ENCODE peak calls at places on chromosomes 16 and 17, in nine cellular contexts. C is IMR-90, L is endodermal cell, E is stomach, K is Panc1, Q is testis, W is heart right ventricle, A is pancreas, D is A549. P is an unnamed sample.

GRCh38 chr16:79883494-79883893 is 283.0 kb upstream of the MAF start:
- DNase-seq in C (no peak), L (no peak), E (no peak), K (no peak), Q (no peak), W (no peak), A (no peak), D (no peak), P (no peak)

GRCh38 chr17:67606896-67607604 is 110.7 kb upstream of the NOL11 start:
- DNase-seq in C (no peak), L (no peak), E (peak), K (no peak), Q (peak), W (no peak), A (peak), D (no peak), P (no peak)

GRCh38 chr16:2035431-2036199 is 8.9 kb downstream of the NHERF2 start:
- DNase-seq in C (peak), L (peak), E (peak), K (no peak), Q (peak), W (peak), A (peak), D (peak), P (no peak)

GRCh38 chr17:17702821-17703607 is 21.8 kb downstream of the RAI1 start:
- DNase-seq in C (no peak), L (peak), E (no peak), K (no peak), Q (peak), W (peak), A (no peak), D (peak), P (no peak)

GRCh38 chr17:50872710-50873424 is 6.7 kb upstream of the TOB1 start:
- DNase-seq in C (peak), L (peak), E (peak), K (no peak), Q (no peak), W (no peak), A (peak), D (no peak), P (no peak)

GRCh38 chr17:21058098-21058893 is 15.5 kb upstream of the USP22 start:
- DNase-seq in C (peak), L (peak), E (no peak), K (no peak), Q (no peak), W (no peak), A (no peak), D (peak), P (no peak)

GRCh38 chr17:40541060-40541872 is 24.0 kb downstream of the CCR7 start:
- DNase-seq in C (no peak), L (no peak), E (no peak), K (no peak), Q (no peak), W (no peak), A (no peak), D (no peak), P (no peak)

GRCh38 chr16:15576960-15577958 is 65.7 kb downstream of the MARF1 start:
- DNase-seq in C (no peak), L (no peak), E (peak), K (no peak), Q (peak), W (no peak), A (no peak), D (no peak), P (no peak)

GRCh38 chr16:66289986-66290385 is 76.5 kb upstream of the CDH5 start:
- DNase-seq in C (no peak), L (peak), E (no peak), K (no peak), Q (no peak), W (no peak), A (no peak), D (no peak), P (no peak)

GRCh38 chr16:55623640-55624039 is 32.1 kb upstream of the SLC6A2 start:
- DNase-seq in C (no peak), L (no peak), E (no peak), K (peak), Q (no peak), W (no peak), A (no peak), D (no peak), P (no peak)

GRCh38 chr16:17718495-17718894 is 247.7 kb upstream of the XYLT1 start:
- DNase-seq in C (no peak), L (no peak), E (no peak), K (no peak), Q (no peak), W (no peak), A (no peak), D (no peak), P (no peak)

GRCh38 chr16:19831678-19832077 is 53.0 kb downstream of the GPRC5B start:
- DNase-seq in C (peak), L (no peak), E (no peak), K (peak), Q (peak), W (no peak), A (no peak), D (peak), P (no peak)

GRCh38 chr17:7774037-7774659 is 56.6 kb downstream of the DNAH2 start:
- DNase-seq in C (peak), L (no peak), E (peak), K (no peak), Q (no peak), W (no peak), A (no peak), D (peak), P (no peak)

GRCh38 chr16:2064368-2064945 is 16.7 kb downstream of the TSC2 start:
- DNase-seq in C (no peak), L (no peak), E (no peak), K (no peak), Q (no peak), W (no peak), A (no peak), D (no peak), P (no peak)

GRCh38 chr16:50671644-50672260 is 9.4 kb downstream of the SNX20 start:
- DNase-seq in C (peak), L (peak), E (no peak), K (no peak), Q (peak), W (no peak), A (no peak), D (peak), P (no peak)

GRCh38 chr16:71794018-71794417 is 14.6 kb downstream of the AP1G1 start:
- DNase-seq in C (no peak), L (no peak), E (no peak), K (no peak), Q (no peak), W (no peak), A (no peak), D (no peak), P (no peak)

GRCh38 chr16:585351-585750 is 4.5 kb upstream of the RAB40C start:
- DNase-seq in C (no peak), L (peak), E (peak), K (no peak), Q (no peak), W (peak), A (peak), D (peak), P (no peak)

GRCh38 chr16:692356-693108 is 2.3 kb upstream of the WDR24 start:
- DNase-seq in C (no peak), L (no peak), E (no peak), K (no peak), Q (no peak), W (no peak), A (no peak), D (no peak), P (no peak)

DNA sequence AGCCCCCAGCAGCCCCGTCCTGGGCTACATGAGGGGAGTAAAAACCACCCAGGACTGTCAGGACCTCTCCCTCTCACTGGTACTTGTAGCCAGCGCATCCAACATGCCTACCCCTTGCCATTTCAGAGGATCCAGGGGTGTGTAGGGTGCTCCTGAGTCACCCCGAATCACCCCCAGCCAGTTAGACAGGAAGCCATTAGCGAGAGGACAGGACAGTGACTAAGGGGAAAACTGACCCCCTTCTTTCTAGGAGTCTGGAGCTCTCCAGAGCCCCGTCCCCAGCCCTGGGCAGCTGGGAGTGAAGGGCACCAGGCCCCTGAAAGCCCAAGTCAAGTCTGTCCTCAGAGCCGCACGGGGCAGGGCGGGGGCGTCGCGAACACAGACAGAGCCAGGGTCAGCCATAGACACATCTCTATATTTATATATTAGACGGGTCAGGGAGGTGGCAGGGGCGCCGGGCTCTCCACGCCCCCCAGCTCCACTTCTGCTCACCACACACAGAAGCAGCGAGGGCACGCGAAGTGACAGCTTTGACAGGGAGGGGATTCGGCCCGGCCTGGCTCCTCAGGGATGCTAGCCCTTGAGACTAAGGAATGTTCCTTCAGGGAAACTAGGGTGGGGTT is 485 bp upstream of the GDPD3 start:
- DNase-seq in C (peak), L (no peak), E (no peak), K (no peak), Q (no peak), W (no peak), A (no peak), D (no peak), P (no peak)
- H3K27ac ChIP-seq in C (no peak), L (no peak), E (peak), K (no peak), Q (no peak), W (no peak), A (no peak), D (peak), P (no peak)

DNA sequence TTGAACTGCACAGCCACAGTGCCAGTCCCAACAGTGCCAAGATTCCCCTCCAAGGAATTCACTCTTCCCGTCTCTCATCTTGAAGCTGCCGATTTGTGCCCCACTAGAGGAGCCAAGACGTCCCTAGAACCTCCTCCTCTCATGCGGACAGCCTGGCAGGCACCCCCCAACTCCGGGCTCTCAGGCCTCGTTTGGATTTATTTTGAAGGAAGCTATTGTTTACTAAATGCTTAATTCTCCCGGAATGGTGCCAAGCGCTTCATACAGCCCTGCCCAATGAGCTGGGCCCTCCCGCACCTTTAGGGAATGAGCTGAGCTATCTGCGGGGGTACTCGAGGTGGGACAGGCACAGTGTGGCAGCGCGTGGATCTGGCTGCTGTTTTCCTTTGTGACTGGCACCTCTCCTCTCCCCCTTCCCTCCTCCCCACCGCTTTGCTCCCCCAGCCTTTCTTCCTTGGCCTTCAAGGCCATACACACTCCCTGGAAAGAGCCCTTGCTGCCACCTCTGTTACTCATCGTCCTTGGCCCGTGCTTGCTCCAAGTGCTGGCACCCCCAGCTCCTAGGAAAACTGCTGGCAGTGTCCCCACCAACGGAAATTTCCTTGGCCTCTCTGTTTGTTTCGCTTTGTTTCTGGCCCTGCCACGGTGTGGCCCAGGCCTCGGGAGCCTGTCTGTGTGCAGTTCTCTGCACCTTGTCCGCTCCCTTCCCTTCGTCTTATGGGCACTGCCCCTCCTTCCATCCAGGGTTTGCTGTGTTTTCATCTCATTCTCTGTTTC is 49.9 kb upstream of the CDR2 start:
- DNase-seq in C (no peak), L (peak), E (no peak), K (no peak), Q (peak), W (peak), A (peak), D (no peak), P (no peak)
- H3K4me3 ChIP-seq in C (no peak), L (no peak), E (no peak), K (no peak), Q (no peak), W (no peak), A (no peak), D (no peak), P (no peak)

GRCh38 chr17:38578641-38579480 is 26.9 kb downstream of the SRCIN1 start:
- DNase-seq in C (no peak), L (no peak), E (no peak), K (no peak), Q (no peak), W (no peak), A (no peak), D (no peak), P (no peak)
- H3K27ac ChIP-seq in C (no peak), L (no peak), E (no peak), K (no peak), Q (no peak), W (no peak), A (no peak), D (no peak), P (no peak)

DNA sequence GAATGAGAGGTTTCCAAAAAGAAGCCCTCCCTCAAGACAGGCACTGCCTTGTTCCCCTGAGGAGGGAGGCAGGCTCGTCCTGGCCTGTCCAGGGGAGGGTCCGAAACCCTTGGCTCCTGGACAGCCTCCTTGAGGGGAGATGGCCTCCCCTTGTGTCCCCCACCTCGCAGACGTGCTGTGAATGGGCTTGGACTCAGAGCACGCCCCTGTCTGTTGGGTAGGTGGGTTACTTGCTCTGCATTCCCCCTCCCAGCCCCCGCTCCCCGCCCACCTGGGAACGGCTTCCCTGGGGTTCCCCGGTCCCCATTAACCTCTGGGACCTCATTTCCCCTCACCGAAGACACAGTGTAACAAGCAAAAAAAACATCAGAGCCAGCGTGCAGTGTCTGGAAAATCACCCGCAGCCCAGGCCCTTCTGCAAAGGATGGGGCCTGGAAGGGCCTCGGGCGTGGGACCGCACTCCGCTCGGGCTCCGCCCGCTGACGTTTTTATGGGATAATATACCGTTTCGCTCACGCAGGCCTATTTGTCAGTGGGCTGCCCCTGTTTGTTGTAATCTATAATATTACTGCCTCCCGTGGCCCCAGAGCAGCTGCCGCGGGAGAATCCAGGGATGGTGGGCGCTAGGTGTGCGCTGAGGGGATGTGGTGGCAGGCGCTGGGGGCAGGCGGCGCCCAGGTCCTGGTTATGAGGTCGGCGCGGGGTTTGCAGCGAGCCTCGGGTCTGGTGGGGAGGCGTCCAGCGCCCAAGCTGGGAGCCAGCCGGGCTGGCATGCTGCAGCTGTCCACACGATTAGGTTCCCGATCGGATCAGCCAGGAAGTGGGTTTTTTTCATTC is 11.1 kb downstream of the BAHCC1 start:
- DNase-seq in C (no peak), L (no peak), E (no peak), K (no peak), Q (no peak), W (no peak), A (no peak), D (no peak), P (no peak)
- H3K4me3 ChIP-seq in C (no peak), L (no peak), E (no peak), K (peak), Q (no peak), W (no peak), A (no peak), D (no peak), P (no peak)

DNA sequence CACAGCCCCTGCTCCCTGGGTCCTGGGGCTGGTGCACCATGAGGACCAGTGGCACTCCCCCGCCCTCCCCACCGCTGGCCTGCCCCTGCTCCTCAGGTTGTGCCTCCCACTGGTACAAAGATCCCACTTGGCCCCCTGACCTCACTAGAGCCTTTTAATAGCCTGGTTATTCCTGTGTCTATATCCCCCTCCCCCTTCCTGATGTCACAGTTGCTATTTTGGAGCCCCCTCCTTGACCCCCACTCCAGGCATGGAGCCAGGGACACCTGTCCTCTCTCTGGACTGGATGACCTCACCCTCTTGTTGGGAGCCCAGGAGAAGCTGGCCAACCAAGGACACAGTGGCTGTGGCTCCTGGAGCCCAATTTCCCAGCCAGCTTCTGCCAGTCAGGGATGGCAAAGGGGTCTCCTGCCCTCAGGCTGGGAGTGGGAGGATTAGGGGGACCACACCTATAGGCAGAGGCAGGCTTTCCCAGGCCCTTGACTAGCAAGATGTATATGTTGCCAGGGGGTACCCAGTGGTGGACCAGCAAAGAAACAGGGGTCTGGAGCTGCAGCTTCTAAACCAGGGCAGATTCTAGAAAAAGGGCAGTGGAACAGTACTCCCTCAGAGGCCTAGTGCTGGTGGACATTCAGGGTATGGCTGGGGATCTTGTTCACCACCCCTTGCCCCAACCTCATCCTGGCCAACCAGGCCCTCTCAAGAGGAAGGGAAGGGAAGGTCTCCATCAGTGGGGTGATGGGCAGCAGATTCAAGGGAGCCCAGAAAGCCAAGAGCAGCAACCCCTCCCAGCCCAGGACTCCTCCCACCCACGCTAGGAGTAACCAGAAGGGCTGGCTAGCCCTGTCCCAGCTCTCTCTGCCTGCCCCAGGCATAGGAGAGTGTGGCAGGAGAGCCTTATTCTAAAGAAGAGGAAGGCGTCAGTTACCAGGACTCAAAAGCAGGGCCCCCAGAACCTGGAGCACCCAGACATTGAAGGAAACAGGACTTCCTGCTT is 10.9 kb downstream of the HDAC5 start:
- DNase-seq in C (no peak), L (peak), E (no peak), K (no peak), Q (peak), W (peak), A (no peak), D (no peak), P (no peak)
- H3K27ac ChIP-seq in C (no peak), L (no peak), E (no peak), K (no peak), Q (peak), W (peak), A (peak), D (peak), P (no peak)

P was measured in iPS DF 6.9.